ENCODE peak calls at places on chromosomes 13 and 19, in seven cellular contexts. One of them, this sample, is unnamed.

GRCh38 chr19:4976412-4977298 is 7.7 kb downstream of the KDM4B start:
- DNase-seq in GM12878: no peak
- DNase-seq in HepG2: peak
- DNase-seq in H1: no peak
- DNase-seq in HCT116: no peak
- DNase-seq in SK-N-SH: peak
- DNase-seq in K562: no peak
- DNase-seq in this sample: peak

GRCh38 chr19:46783670-46784069 is 4.7 kb downstream of the SLC1A5 start:
- DNase-seq in HepG2: no peak
- DNase-seq in HCT116: no peak
- DNase-seq in K562: peak
- DNase-seq in GM12878: no peak
- DNase-seq in SK-N-SH: no peak
- DNase-seq in H1: no peak
- DNase-seq in this sample: no peak

GRCh38 chr19:29379257-29379986 is 146.4 kb upstream of the VSTM2B start:
- DNase-seq in K562: no peak
- DNase-seq in HepG2: no peak
- DNase-seq in GM12878: no peak
- DNase-seq in SK-N-SH: no peak
- DNase-seq in H1: no peak
- DNase-seq in HCT116: no peak
- DNase-seq in this sample: no peak

GRCh38 chr13:44219808-44220544 is 153.6 kb upstream of the SERP2 start:
- DNase-seq in GM12878: no peak
- DNase-seq in K562: no peak
- DNase-seq in H1: no peak
- DNase-seq in HepG2: no peak
- DNase-seq in HCT116: no peak
- DNase-seq in SK-N-SH: no peak
- DNase-seq in this sample: no peak

GRCh38 chr13:51501592-51502205 is 48.9 kb upstream of the INTS6 start:
- DNase-seq in H1: no peak
- DNase-seq in K562: no peak
- DNase-seq in HCT116: no peak
- DNase-seq in SK-N-SH: no peak
- DNase-seq in HepG2: no peak
- DNase-seq in GM12878: no peak
- DNase-seq in this sample: no peak

GRCh38 chr19:58519087-58519354 is 589 bp downstream of the ZBTB45 start:
- DNase-seq in H1: no peak
- DNase-seq in SK-N-SH: peak
- DNase-seq in K562: peak
- DNase-seq in GM12878: no peak
- DNase-seq in HepG2: peak
- DNase-seq in HCT116: no peak
- DNase-seq in this sample: peak

GRCh38 chr13:74162135-74162534 is 27.9 kb upstream of the KLF12 start:
- DNase-seq in K562: no peak
- DNase-seq in GM12878: no peak
- DNase-seq in SK-N-SH: no peak
- DNase-seq in H1: no peak
- DNase-seq in HepG2: peak
- DNase-seq in HCT116: no peak
- DNase-seq in this sample: no peak

GRCh38 chr13:77448689-77449088 is 86.8 kb upstream of the SCEL start:
- DNase-seq in H1: no peak
- DNase-seq in HepG2: no peak
- DNase-seq in GM12878: no peak
- DNase-seq in SK-N-SH: no peak
- DNase-seq in HCT116: no peak
- DNase-seq in K562: no peak
- DNase-seq in this sample: no peak

GRCh38 chr13:106589716-106590115 is 21.8 kb upstream of the ARGLU1 start:
- DNase-seq in HCT116: no peak
- DNase-seq in K562: no peak
- DNase-seq in SK-N-SH: no peak
- DNase-seq in HepG2: no peak
- DNase-seq in GM12878: no peak
- DNase-seq in H1: no peak
- DNase-seq in this sample: no peak

GRCh38 chr13:81760316-81760715 is 1419.4 kb upstream of the SPRY2 start:
- DNase-seq in GM12878: no peak
- DNase-seq in K562: no peak
- DNase-seq in HCT116: no peak
- DNase-seq in SK-N-SH: no peak
- DNase-seq in HepG2: no peak
- DNase-seq in H1: no peak
- DNase-seq in this sample: peak

GRCh38 chr13:28710161-28710560 is 8.6 kb downstream of the SLC46A3 start:
- DNase-seq in H1: no peak
- DNase-seq in SK-N-SH: no peak
- DNase-seq in HepG2: no peak
- DNase-seq in K562: no peak
- DNase-seq in GM12878: no peak
- DNase-seq in HCT116: no peak
- DNase-seq in this sample: no peak

GRCh38 chr13:73913043-73913740 is 221.0 kb downstream of the KLF12 start:
- DNase-seq in K562: no peak
- DNase-seq in SK-N-SH: no peak
- DNase-seq in HepG2: no peak
- DNase-seq in GM12878: no peak
- DNase-seq in H1: no peak
- DNase-seq in HCT116: no peak
- DNase-seq in this sample: no peak

GRCh38 chr19:35205733-35206323 is 22.7 kb downstream of the FAM187B start:
- DNase-seq in GM12878: no peak
- DNase-seq in HCT116: no peak
- DNase-seq in SK-N-SH: no peak
- DNase-seq in HepG2: no peak
- DNase-seq in H1: no peak
- DNase-seq in K562: no peak
- DNase-seq in this sample: no peak

GRCh38 chr19:35204799-35205732 is 23.5 kb downstream of the FAM187B start:
- DNase-seq in K562: no peak
- DNase-seq in GM12878: peak
- DNase-seq in SK-N-SH: no peak
- DNase-seq in H1: no peak
- DNase-seq in HCT116: no peak
- DNase-seq in HepG2: no peak
- DNase-seq in this sample: no peak

GRCh38 chr19:35207391-35207871 is 21.1 kb downstream of the FAM187B start:
- DNase-seq in GM12878: no peak
- DNase-seq in H1: no peak
- DNase-seq in HepG2: no peak
- DNase-seq in SK-N-SH: no peak
- DNase-seq in K562: no peak
- DNase-seq in HCT116: no peak
- DNase-seq in this sample: no peak

GRCh38 chr19:35206855-35207254 is 21.7 kb downstream of the FAM187B start:
- DNase-seq in H1: no peak
- DNase-seq in GM12878: no peak
- DNase-seq in HepG2: no peak
- DNase-seq in HCT116: no peak
- DNase-seq in SK-N-SH: no peak
- DNase-seq in K562: no peak
- DNase-seq in this sample: no peak

GRCh38 chr19:35206379-35206778 is 22.2 kb downstream of the FAM187B start:
- DNase-seq in HCT116: no peak
- DNase-seq in GM12878: peak
- DNase-seq in SK-N-SH: no peak
- DNase-seq in K562: no peak
- DNase-seq in HepG2: no peak
- DNase-seq in H1: no peak
- DNase-seq in this sample: no peak
- TF ChIP-seq JUND in HCT116: no peak
- TF ChIP-seq JUND in GM12878: no peak
- TF ChIP-seq JUND in SK-N-SH: no peak
- TF ChIP-seq JUND in K562: no peak
- TF ChIP-seq JUND in HepG2: no peak
- TF ChIP-seq JUND in H1: no peak
- TF ChIP-seq JUND in this sample: no peak

GRCh38 chr19:17447704-17448189 is 721 bp downstream of the TMEM221 start:
- DNase-seq in GM12878: no peak
- DNase-seq in SK-N-SH: no peak
- DNase-seq in HepG2: no peak
- DNase-seq in HCT116: no peak
- DNase-seq in K562: no peak
- DNase-seq in H1: no peak
- DNase-seq in this sample: no peak
- TF ChIP-seq JUND in GM12878: no peak
- TF ChIP-seq JUND in SK-N-SH: no peak
- TF ChIP-seq JUND in HepG2: no peak
- TF ChIP-seq JUND in HCT116: no peak
- TF ChIP-seq JUND in K562: no peak
- TF ChIP-seq JUND in H1: no peak
- TF ChIP-seq JUND in this sample: no peak

DNA sequence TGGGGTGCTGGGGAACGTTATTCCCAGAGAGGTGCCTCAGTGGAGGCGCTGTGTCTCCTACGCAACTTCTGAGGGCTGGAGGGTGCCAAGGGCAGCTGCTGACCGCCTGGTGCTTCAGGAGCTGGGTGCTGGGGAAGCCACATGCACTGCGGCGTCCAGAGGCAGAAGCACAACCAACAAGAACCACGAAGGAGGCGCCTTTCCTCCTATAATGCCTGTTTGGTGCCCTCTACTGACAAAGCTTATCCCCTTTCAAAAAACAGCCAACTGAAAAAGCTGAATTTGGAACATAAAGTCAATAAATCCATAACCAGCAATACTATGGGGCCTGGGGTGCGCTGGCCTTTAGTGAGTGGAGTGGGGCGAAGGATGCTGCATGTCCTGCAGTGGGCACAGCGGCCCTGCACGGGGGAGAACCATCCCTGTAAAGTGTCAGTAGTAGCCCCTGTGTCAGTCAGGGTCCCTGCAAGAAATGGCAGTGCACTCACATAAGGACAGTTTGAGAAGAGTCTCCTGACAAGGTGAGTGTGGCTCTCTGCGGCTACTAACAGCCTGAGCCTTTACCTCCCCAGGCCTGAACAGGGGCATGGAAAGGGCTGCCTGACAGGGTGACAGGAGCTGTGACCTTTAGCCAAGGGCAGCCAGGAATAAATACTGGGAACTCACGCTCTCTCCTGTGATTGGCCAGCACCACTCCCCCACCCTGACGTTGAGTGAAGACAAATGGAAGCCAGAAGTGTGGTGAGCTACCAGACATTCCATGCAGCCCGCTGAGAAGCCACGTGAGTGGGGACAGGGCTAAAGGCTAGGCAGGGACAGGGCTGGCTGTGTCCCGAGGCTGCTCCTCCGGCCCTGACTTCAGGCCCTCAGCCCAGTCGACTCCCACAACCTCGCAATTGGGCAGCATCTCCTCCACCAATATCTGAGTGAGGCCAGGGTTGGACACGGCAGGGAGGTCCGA is 4.5 kb upstream of the B3GNT8 start:
- DNase-seq in HepG2: peak
- DNase-seq in GM12878: no peak
- DNase-seq in K562: no peak
- DNase-seq in H1: no peak
- DNase-seq in SK-N-SH: no peak
- DNase-seq in HCT116: no peak
- DNase-seq in this sample: peak
- TF ChIP-seq JUND in HepG2: no peak
- TF ChIP-seq JUND in GM12878: no peak
- TF ChIP-seq JUND in K562: no peak
- TF ChIP-seq JUND in H1: no peak
- TF ChIP-seq JUND in SK-N-SH: no peak
- TF ChIP-seq JUND in HCT116: no peak
- TF ChIP-seq JUND in this sample: no peak

DNA sequence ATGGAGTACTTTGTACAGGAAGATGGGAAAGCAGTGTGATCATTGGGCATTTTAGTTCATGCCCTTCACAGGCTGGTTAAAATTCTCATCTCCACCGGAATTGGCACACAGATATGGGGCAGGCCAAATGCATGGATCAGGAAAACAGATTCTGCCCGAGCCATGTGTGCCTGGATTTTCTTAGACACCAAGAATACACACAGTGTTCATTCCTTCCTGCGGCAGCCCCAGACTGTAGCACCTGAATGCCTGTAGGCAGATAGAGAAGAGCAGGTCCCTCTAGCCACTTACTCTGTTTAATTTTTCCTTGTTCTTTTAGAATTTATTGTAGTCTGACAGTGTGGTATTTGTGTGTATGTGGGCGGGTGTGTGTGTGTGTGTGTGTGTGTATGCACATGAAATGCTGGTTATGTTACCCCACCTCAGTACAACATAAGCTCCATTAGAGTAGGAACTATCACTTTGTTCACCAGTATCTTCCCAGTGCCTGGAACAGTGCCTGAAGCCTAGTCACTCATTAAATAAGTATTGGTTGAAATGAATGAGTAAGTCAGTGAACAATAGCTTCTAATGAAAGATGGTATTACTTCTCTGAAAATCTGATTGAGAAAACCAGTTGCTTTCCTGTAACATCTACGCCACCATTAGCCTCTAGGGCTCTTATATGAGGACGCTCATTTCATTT is 41.7 kb downstream of the FRY start:
- DNase-seq in HCT116: no peak
- DNase-seq in K562: no peak
- DNase-seq in HepG2: no peak
- DNase-seq in H1: no peak
- DNase-seq in SK-N-SH: no peak
- DNase-seq in GM12878: no peak
- DNase-seq in this sample: no peak
- TF ChIP-seq JUND in HCT116: no peak
- TF ChIP-seq JUND in K562: no peak
- TF ChIP-seq JUND in HepG2: no peak
- TF ChIP-seq JUND in H1: no peak
- TF ChIP-seq JUND in SK-N-SH: no peak
- TF ChIP-seq JUND in GM12878: no peak
- TF ChIP-seq JUND in this sample: no peak

DNA sequence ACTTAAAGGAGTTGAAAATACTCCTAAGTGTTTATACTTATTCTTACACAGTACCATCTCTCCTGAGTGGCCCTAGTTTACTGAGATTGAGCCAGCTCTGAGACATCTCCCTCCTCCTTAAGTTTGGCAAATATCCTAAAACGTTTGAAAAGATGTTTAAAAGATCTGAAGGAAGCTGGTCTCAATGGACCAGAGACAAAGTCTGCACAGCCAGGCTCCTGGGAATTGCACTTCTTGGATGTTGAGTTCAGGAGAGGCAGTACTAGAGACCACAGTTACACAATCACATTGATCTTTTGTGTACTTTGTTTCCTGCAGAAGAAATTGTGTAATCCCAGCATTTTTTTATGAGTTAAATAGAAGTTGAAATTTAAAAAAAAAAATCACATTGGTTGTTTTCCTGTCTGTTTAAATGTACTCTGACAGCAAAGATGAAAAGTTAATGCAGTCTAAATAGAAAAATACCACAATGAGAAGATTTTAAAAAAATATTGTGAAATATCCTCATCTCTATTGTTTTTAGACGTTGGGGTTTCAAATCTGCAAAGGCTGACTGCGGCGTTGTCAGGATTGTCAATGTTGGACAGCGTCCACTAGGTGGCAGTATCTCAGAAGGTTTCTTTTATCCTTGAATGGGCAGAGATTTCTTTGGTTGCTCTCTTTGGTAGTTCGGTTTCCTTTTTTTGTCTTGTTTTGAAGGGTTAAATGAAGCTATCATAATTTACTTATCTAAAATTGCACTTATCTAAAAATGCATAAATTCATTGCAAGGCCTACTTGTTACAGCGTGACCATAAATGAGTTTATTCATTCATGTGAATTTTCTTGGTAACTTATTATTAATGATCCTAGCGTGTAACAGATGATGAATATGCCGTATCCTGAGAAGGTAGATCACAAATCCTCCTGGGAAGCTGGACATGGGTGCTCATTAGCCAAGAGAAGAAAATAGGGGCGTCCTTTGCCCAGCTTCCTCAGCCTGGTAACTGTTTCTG is 20.9 kb downstream of the TNFSF11 start:
- DNase-seq in SK-N-SH: peak
- DNase-seq in HCT116: peak
- DNase-seq in HepG2: peak
- DNase-seq in K562: peak
- DNase-seq in GM12878: peak
- DNase-seq in H1: no peak
- DNase-seq in this sample: peak
- TF ChIP-seq JUND in SK-N-SH: no peak
- TF ChIP-seq JUND in HCT116: no peak
- TF ChIP-seq JUND in HepG2: no peak
- TF ChIP-seq JUND in K562: no peak
- TF ChIP-seq JUND in GM12878: no peak
- TF ChIP-seq JUND in H1: no peak
- TF ChIP-seq JUND in this sample: no peak